ENCODE peak calls at places on chromosomes 7 and 10, in eight cellular contexts. One of them, this sample, is unnamed.

GRCh38 chr10:31134303-31134928 is 102.8 kb upstream of the ZNF438 start:
- DNase-seq in gastrocnemius medialis: no peak
- DNase-seq in naive thymus-derived CD4-positive, alpha-beta T cell: peak; percentile 16
- DNase-seq in right lobe of liver: no peak
- DNase-seq in spleen: no peak
- DNase-seq in fibroblast of lung: peak; percentile 92
- DNase-seq in breast epithelium: no peak
- DNase-seq in CD8-positive, alpha-beta memory T cell: no peak
- DNase-seq in this sample: no peak

GRCh38 chr10:131035779-131036178 is 275.7 kb downstream of the TCERG1L start:
- DNase-seq in gastrocnemius medialis: no peak
- DNase-seq in naive thymus-derived CD4-positive, alpha-beta T cell: no peak
- DNase-seq in right lobe of liver: no peak
- DNase-seq in spleen: no peak
- DNase-seq in fibroblast of lung: no peak
- DNase-seq in breast epithelium: peak; percentile 17
- DNase-seq in CD8-positive, alpha-beta memory T cell: no peak
- DNase-seq in this sample: no peak

GRCh38 chr10:121593676-121594075 is 4.6 kb downstream of the FGFR2 start:
- DNase-seq in gastrocnemius medialis: no peak
- DNase-seq in naive thymus-derived CD4-positive, alpha-beta T cell: no peak
- DNase-seq in right lobe of liver: no peak
- DNase-seq in spleen: no peak
- DNase-seq in fibroblast of lung: no peak
- DNase-seq in breast epithelium: no peak
- DNase-seq in CD8-positive, alpha-beta memory T cell: no peak
- DNase-seq in this sample: peak; percentile 9

GRCh38 chr7:158569858-158570239 is 17.8 kb downstream of the PTPRN2 start:
- DNase-seq in gastrocnemius medialis: no peak
- DNase-seq in naive thymus-derived CD4-positive, alpha-beta T cell: no peak
- DNase-seq in right lobe of liver: no peak
- DNase-seq in spleen: no peak
- DNase-seq in fibroblast of lung: no peak
- DNase-seq in breast epithelium: no peak
- DNase-seq in CD8-positive, alpha-beta memory T cell: no peak
- DNase-seq in this sample: no peak

GRCh38 chr10:113735913-113736312 is 15.6 kb upstream of the PLEKHS1 start:
- DNase-seq in gastrocnemius medialis: no peak
- DNase-seq in naive thymus-derived CD4-positive, alpha-beta T cell: no peak
- DNase-seq in right lobe of liver: peak; percentile 21
- DNase-seq in spleen: no peak
- DNase-seq in fibroblast of lung: peak; percentile 6
- DNase-seq in breast epithelium: no peak
- DNase-seq in CD8-positive, alpha-beta memory T cell: no peak
- DNase-seq in this sample: no peak

GRCh38 chr7:55534262-55534915 is 37.9 kb downstream of the VOPP1 start:
- DNase-seq in gastrocnemius medialis: peak; percentile 36
- DNase-seq in naive thymus-derived CD4-positive, alpha-beta T cell: peak; percentile 7
- DNase-seq in right lobe of liver: peak; percentile 60
- DNase-seq in spleen: peak; percentile 90
- DNase-seq in fibroblast of lung: peak; percentile 77
- DNase-seq in breast epithelium: no peak
- DNase-seq in CD8-positive, alpha-beta memory T cell: peak; percentile 68
- DNase-seq in this sample: peak; percentile 81

GRCh38 chr7:105097619-105098018 is 83.6 kb downstream of the KMT2E start:
- DNase-seq in gastrocnemius medialis: no peak
- DNase-seq in naive thymus-derived CD4-positive, alpha-beta T cell: no peak
- DNase-seq in right lobe of liver: no peak
- DNase-seq in spleen: no peak
- DNase-seq in fibroblast of lung: peak; percentile 81
- DNase-seq in breast epithelium: no peak
- DNase-seq in CD8-positive, alpha-beta memory T cell: no peak
- DNase-seq in this sample: no peak

GRCh38 chr10:76309744-76310441 is 878.5 kb downstream of the LRMDA start:
- DNase-seq in gastrocnemius medialis: no peak
- DNase-seq in naive thymus-derived CD4-positive, alpha-beta T cell: no peak
- DNase-seq in right lobe of liver: no peak
- DNase-seq in spleen: no peak
- DNase-seq in fibroblast of lung: peak; percentile 98
- DNase-seq in breast epithelium: no peak
- DNase-seq in CD8-positive, alpha-beta memory T cell: no peak
- DNase-seq in this sample: no peak

GRCh38 chr10:106038246-106038645 is 1126.3 kb downstream of the SORCS1 start:
- DNase-seq in gastrocnemius medialis: no peak
- DNase-seq in naive thymus-derived CD4-positive, alpha-beta T cell: no peak
- DNase-seq in right lobe of liver: no peak
- DNase-seq in spleen: no peak
- DNase-seq in fibroblast of lung: no peak
- DNase-seq in breast epithelium: no peak
- DNase-seq in CD8-positive, alpha-beta memory T cell: no peak
- DNase-seq in this sample: no peak

GRCh38 chr10:20633721-20634120 is 263.4 kb downstream of the NEBL start:
- DNase-seq in gastrocnemius medialis: no peak
- DNase-seq in naive thymus-derived CD4-positive, alpha-beta T cell: no peak
- DNase-seq in right lobe of liver: no peak
- DNase-seq in spleen: no peak
- DNase-seq in fibroblast of lung: no peak
- DNase-seq in breast epithelium: no peak
- DNase-seq in CD8-positive, alpha-beta memory T cell: no peak
- DNase-seq in this sample: no peak

DNA sequence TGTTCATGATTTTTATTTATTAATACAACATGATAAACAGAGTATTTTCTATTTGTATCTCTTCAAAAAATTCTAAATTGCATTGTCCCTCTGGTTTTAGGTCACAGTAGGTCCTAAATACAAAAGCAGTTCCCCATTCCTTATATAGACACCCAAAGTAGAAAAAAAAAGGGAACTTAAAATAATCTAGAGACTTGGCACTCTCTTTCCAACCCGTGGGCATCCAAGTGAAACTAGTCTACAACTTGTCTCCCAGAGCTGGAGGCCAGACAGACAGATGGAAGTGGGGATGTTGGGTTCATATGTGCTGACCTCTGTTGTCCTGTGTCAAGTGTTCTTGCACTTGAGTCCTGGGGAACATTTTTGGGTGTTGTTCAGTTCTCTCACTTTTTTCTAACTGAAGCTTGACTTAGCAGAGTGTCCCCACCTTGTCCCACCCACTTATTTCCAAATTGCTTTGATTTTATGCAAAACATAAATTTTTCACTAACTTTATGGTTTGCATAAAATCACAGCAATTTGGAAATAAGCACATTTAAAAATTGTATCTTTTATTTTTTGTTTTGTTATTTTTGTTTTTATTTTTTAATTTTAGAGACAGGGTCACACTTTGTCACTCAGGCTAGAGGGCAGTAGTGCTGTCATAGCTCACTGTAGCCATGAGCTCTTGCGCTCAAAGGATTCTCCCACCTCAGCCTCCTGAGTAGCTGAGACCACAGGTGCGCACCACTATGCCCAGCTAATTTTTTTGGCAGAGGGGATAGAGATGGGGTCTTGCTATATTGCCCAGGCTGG is 43.0 kb downstream of the APBB1IP start:
- DNase-seq in gastrocnemius medialis: peak; percentile 12
- DNase-seq in naive thymus-derived CD4-positive, alpha-beta T cell: no peak
- DNase-seq in right lobe of liver: no peak
- DNase-seq in spleen: no peak
- DNase-seq in fibroblast of lung: no peak
- DNase-seq in breast epithelium: no peak
- DNase-seq in CD8-positive, alpha-beta memory T cell: no peak
- DNase-seq in this sample: no peak
- H3K4me1 ChIP-seq in gastrocnemius medialis: no peaks in the 10 kb centered on the region
- H3K4me1 ChIP-seq in naive thymus-derived CD4-positive, alpha-beta T cell: peaks cover 77% of the 10 kb centered on the region
- H3K4me1 ChIP-seq in right lobe of liver: no peaks in the 10 kb centered on the region
- H3K4me1 ChIP-seq in spleen: peaks cover 99% of the 10 kb centered on the region
- H3K4me1 ChIP-seq in fibroblast of lung: peaks cover 3% of the 10 kb centered on the region
- H3K4me1 ChIP-seq in breast epithelium: no peaks in the 10 kb centered on the region
- H3K4me1 ChIP-seq in CD8-positive, alpha-beta memory T cell: peaks cover 89% of the 10 kb centered on the region
- H3K4me1 ChIP-seq in this sample: no peaks in the 10 kb centered on the region

DNA sequence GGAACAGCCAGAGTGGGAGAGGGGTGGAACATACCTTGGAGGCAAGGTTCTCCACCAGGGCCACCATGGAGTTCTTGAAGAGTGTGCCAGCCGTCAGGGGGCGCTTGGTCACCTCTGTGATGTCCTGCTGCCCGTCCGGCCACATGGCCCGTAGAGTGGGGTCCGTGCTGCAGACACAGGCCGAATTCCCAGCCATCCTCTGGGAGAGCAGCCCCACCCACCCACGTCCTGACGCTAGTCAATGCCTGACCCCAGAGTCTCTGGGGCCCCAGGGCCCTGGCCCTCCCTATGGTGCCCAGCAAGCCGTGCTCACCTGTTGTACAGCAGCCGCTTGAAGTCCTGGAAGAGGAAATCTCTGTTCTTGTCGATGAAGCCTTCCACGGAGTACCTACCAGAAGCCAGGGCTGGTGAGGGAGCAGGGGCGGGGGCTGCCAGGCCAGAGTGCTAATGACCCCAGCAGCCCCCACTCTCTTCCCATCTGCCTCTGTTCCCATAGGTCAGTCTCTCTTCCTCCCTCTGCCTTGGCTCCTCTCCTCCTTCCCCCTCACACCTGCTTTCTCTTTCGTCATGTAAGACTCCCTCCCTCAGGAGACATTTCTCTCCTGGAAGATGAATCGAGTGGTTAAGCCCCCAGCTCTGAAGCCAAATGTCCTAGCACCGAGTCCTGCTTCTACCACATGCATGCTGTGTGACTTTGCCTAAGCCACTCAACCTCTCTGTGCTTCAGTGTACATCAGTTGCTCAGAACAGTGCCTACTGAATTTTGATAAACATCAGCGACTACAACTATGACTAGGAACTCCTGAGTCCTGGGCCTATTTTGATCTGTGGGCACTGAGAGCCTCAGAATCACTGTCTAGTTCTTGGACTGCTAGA is 11.0 kb downstream of the MYO1G start:
- DNase-seq in gastrocnemius medialis: no peak
- DNase-seq in naive thymus-derived CD4-positive, alpha-beta T cell: no peak
- DNase-seq in right lobe of liver: no peak
- DNase-seq in spleen: peak; percentile 74
- DNase-seq in fibroblast of lung: no peak
- DNase-seq in breast epithelium: peak; percentile 28
- DNase-seq in CD8-positive, alpha-beta memory T cell: peak; percentile 36
- DNase-seq in this sample: no peak
- H3K36me3 ChIP-seq in gastrocnemius medialis: no peaks in the 10 kb centered on the region
- H3K36me3 ChIP-seq in naive thymus-derived CD4-positive, alpha-beta T cell: peaks cover 84% of the 10 kb centered on the region
- H3K36me3 ChIP-seq in right lobe of liver: no peaks in the 10 kb centered on the region
- H3K36me3 ChIP-seq in spleen: peaks cover 19% of the 10 kb centered on the region
- H3K36me3 ChIP-seq in fibroblast of lung: no peaks in the 10 kb centered on the region
- H3K36me3 ChIP-seq in breast epithelium: no peaks in the 10 kb centered on the region
- H3K36me3 ChIP-seq in CD8-positive, alpha-beta memory T cell: peaks cover 22% of the 10 kb centered on the region
- H3K36me3 ChIP-seq in this sample: no peaks in the 10 kb centered on the region

GRCh38 chr7:64999165-65000004 is 7.1 kb downstream of the ERV3-1 start:
- DNase-seq in gastrocnemius medialis: peak; percentile 10
- DNase-seq in naive thymus-derived CD4-positive, alpha-beta T cell: no peak
- DNase-seq in right lobe of liver: peak; percentile 20
- DNase-seq in spleen: peak; percentile 80
- DNase-seq in fibroblast of lung: peak; percentile 94
- DNase-seq in breast epithelium: no peak
- DNase-seq in CD8-positive, alpha-beta memory T cell: no peak
- DNase-seq in this sample: no peak
- H3K9me3 ChIP-seq in gastrocnemius medialis: no peaks in the 10 kb centered on the region
- H3K9me3 ChIP-seq in naive thymus-derived CD4-positive, alpha-beta T cell: peaks cover 70% of the 10 kb centered on the region
- H3K9me3 ChIP-seq in right lobe of liver: peaks cover 7% of the 10 kb centered on the region
- H3K9me3 ChIP-seq in spleen: peaks cover 98% of the 10 kb centered on the region
- H3K9me3 ChIP-seq in fibroblast of lung: no peaks in the 10 kb centered on the region
- H3K9me3 ChIP-seq in breast epithelium: peaks cover 5% of the 10 kb centered on the region
- H3K9me3 ChIP-seq in CD8-positive, alpha-beta memory T cell: peaks cover 37% of the 10 kb centered on the region
- H3K9me3 ChIP-seq in this sample: peaks cover 7% of the 10 kb centered on the region

DNA sequence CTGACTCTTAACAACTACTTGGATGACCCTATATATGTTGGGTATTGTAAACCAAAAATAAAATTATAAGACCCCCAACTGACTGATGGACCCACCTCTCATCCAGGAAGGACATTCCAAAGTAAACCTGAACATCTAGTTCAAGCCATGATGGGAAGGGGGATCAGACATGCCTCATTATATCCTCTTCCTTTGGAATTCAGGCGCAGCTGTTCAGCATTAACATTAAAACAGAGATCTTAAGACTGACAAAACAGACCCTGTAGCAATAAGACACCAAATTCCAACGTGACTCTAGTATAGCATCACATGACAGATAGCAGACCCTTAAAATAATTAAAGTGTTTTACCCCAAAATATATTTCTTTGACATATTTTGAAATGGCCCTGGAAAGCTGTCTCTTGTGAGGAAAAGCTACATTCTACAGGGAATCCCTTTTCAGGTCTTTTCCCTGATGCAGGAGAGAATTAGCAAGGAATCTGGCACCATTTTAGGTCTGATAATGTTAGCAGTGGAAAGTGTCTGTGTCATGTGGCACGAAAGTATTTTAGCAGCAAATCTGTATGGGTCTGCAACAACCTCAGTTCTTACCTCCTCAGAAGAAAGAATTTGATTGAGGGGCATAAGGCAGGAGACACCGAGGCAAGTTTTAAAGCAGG is 236.4 kb upstream of the PPP1R3A start:
- DNase-seq in gastrocnemius medialis: no peak
- DNase-seq in naive thymus-derived CD4-positive, alpha-beta T cell: no peak
- DNase-seq in right lobe of liver: no peak
- DNase-seq in spleen: no peak
- DNase-seq in fibroblast of lung: no peak
- DNase-seq in breast epithelium: no peak
- DNase-seq in CD8-positive, alpha-beta memory T cell: no peak
- DNase-seq in this sample: no peak
- H3K4me1 ChIP-seq in gastrocnemius medialis: peaks cover 19% of the 10 kb centered on the region
- H3K4me1 ChIP-seq in naive thymus-derived CD4-positive, alpha-beta T cell: no peaks in the 10 kb centered on the region
- H3K4me1 ChIP-seq in right lobe of liver: no peaks in the 10 kb centered on the region
- H3K4me1 ChIP-seq in spleen: no peaks in the 10 kb centered on the region
- H3K4me1 ChIP-seq in fibroblast of lung: no peaks in the 10 kb centered on the region
- H3K4me1 ChIP-seq in breast epithelium: no peaks in the 10 kb centered on the region
- H3K4me1 ChIP-seq in CD8-positive, alpha-beta memory T cell: no peaks in the 10 kb centered on the region
- H3K4me1 ChIP-seq in this sample: no peaks in the 10 kb centered on the region

GRCh38 chr7:139394553-139394952 is 34.9 kb downstream of the LUC7L2 start:
- DNase-seq in gastrocnemius medialis: no peak
- DNase-seq in naive thymus-derived CD4-positive, alpha-beta T cell: peak; percentile 26
- DNase-seq in right lobe of liver: no peak
- DNase-seq in spleen: no peak
- DNase-seq in fibroblast of lung: no peak
- DNase-seq in breast epithelium: no peak
- DNase-seq in CD8-positive, alpha-beta memory T cell: no peak
- DNase-seq in this sample: no peak
- H3K36me3 ChIP-seq in gastrocnemius medialis: peaks cover 2% of the 10 kb centered on the region
- H3K36me3 ChIP-seq in naive thymus-derived CD4-positive, alpha-beta T cell: peaks cover 15% of the 10 kb centered on the region
- H3K36me3 ChIP-seq in right lobe of liver: peaks cover 10% of the 10 kb centered on the region
- H3K36me3 ChIP-seq in spleen: peaks cover 34% of the 10 kb centered on the region
- H3K36me3 ChIP-seq in fibroblast of lung: no peaks in the 10 kb centered on the region
- H3K36me3 ChIP-seq in breast epithelium: no peaks in the 10 kb centered on the region
- H3K36me3 ChIP-seq in CD8-positive, alpha-beta memory T cell: peaks cover 7% of the 10 kb centered on the region
- H3K36me3 ChIP-seq in this sample: peaks cover 41% of the 10 kb centered on the region

GRCh38 chr10:133475821-133476640 is 22.3 kb downstream of the SCART1 start:
- DNase-seq in gastrocnemius medialis: no peak
- DNase-seq in naive thymus-derived CD4-positive, alpha-beta T cell: no peak
- DNase-seq in right lobe of liver: no peak
- DNase-seq in spleen: no peak
- DNase-seq in fibroblast of lung: no peak
- DNase-seq in breast epithelium: no peak
- DNase-seq in CD8-positive, alpha-beta memory T cell: no peak
- DNase-seq in this sample: no peak
- H3K9me3 ChIP-seq in gastrocnemius medialis: no peaks in the 10 kb centered on the region
- H3K9me3 ChIP-seq in naive thymus-derived CD4-positive, alpha-beta T cell: no peaks in the 10 kb centered on the region
- H3K9me3 ChIP-seq in right lobe of liver: no peaks in the 10 kb centered on the region
- H3K9me3 ChIP-seq in spleen: no peaks in the 10 kb centered on the region
- H3K9me3 ChIP-seq in fibroblast of lung: no peaks in the 10 kb centered on the region
- H3K9me3 ChIP-seq in breast epithelium: no peaks in the 10 kb centered on the region
- H3K9me3 ChIP-seq in CD8-positive, alpha-beta memory T cell: no peaks in the 10 kb centered on the region
- H3K9me3 ChIP-seq in this sample: no peaks in the 10 kb centered on the region

This sample was measured in tibial artery.